ENCODE peak calls at places on chromosomes 2 and 18, in five cellular contexts. S, A, F, U and O are unnamed samples.

GRCh38 chr2:71578665-71579371 is 125.5 kb downstream of the DYSF start:
- DNase-seq in U (peak), S (no peak), F (peak), A (peak), O (peak)

GRCh38 chr2:119204525-119204924 is 19.1 kb upstream of the STEAP3 start:
- DNase-seq in U (no peak), A (no peak), F (no peak), S (no peak), O (no peak)

GRCh38 chr2:218858671-218859555 is 692 bp upstream of the WNT6 start:
- DNase-seq in A (no peak), U (no peak), S (no peak), F (no peak), O (no peak)

GRCh38 chr2:106602042-106602441 is 114.9 kb downstream of the CD8B2 start:
- DNase-seq in A (no peak), F (no peak), U (no peak), S (no peak), O (no peak)

GRCh38 chr2:172094319-172095145 is 8.2 kb downstream of the DLX2 start:
- DNase-seq in A (no peak), F (peak), S (no peak), U (no peak), O (no peak)

GRCh38 chr18:58117685-58118403 is 73.8 kb downstream of the NEDD4L start:
- DNase-seq in U (peak), A (peak), S (peak), F (peak), O (peak)

GRCh38 chr2:168243061-168243460 is 4.3 kb downstream of the STK39 start:
- DNase-seq in U (no peak), F (no peak), A (no peak), S (no peak), O (no peak)

GRCh38 chr2:12453731-12454130 is 263.0 kb upstream of the TRIB2 start:
- DNase-seq in A (no peak), F (no peak), U (no peak), S (no peak), O (no peak)

GRCh38 chr2:226678422-226678821 is 121.2 kb downstream of the IRS1 start:
- DNase-seq in A (no peak), U (no peak), S (no peak), F (no peak), O (no peak)

GRCh38 chr2:234269769-234270204 is 219.3 kb downstream of the SPP2 start:
- DNase-seq in F (peak), S (no peak), A (peak), U (peak), O (peak)

GRCh38 chr2:47033102-47033880 is 117.7 kb upstream of the MCFD2 start:
- DNase-seq in U (no peak), F (no peak), S (no peak), A (peak), O (peak)

GRCh38 chr2:207600211-207600610 is 25.0 kb downstream of the METTL21A start:
- DNase-seq in F (peak), A (no peak), U (no peak), S (peak), O (peak)

GRCh38 chr2:103165836-103166235 is 404.0 kb downstream of the TMEM182 start:
- DNase-seq in S (no peak), A (no peak), F (no peak), U (no peak), O (no peak)

GRCh38 chr2:2547451-2547850 is 216.4 kb upstream of the MYT1L start:
- DNase-seq in F (no peak), A (no peak), S (no peak), U (no peak), O (no peak)

GRCh38 chr2:47014564-47015051 is 99.0 kb upstream of the MCFD2 start:
- DNase-seq in F (no peak), S (no peak), A (no peak), U (no peak), O (no peak)

GRCh38 chr18:12990128-12990485 is 1.1 kb upstream of the CEP192 start:
- DNase-seq in F (no peak), A (no peak), S (no peak), U (no peak), O (peak)

GRCh38 chr2:217666338-217666737 is 336.5 kb downstream of the TNS1 start:
- DNase-seq in U (no peak), S (no peak), A (no peak), F (peak), O (peak)

GRCh38 chr18:56139792-56140254 is 498.6 kb downstream of the TXNL1 start:
- DNase-seq in S (peak), A (peak), F (peak), U (peak), O (peak)

GRCh38 chr18:35043207-35043606 is 2.0 kb downstream of the MAPRE2 start:
- DNase-seq in F (no peak), A (no peak), U (no peak), S (no peak), O (no peak)

GRCh38 chr2:85394256-85394655 is 15.9 kb downstream of the CAPG start:
- DNase-seq in S (no peak), U (no peak), A (no peak), F (no peak), O (no peak)

GRCh38 chr18:57786038-57786437 is 17.1 kb downstream of the ATP8B1 start:
- DNase-seq in A (no peak), U (no peak), S (no peak), F (no peak), O (no peak)

GRCh38 chr2:43676322-43677050 is at the start of gene C1GALT1C1L:
- DNase-seq in S (peak), U (peak), A (peak), F (peak), O (peak)

GRCh38 chr2:238489431-238489830 is 62.7 kb downstream of the ASB1 start:
- DNase-seq in F (no peak), S (no peak), U (no peak), A (no peak), O (no peak)

GRCh38 chr2:195590866-195591215 is 66.2 kb upstream of the SLC39A10 start:
- DNase-seq in U (peak), F (peak), A (peak), S (no peak), O (no peak)

GRCh38 chr18:415627-416612 is 84.6 kb downstream of the COLEC12 start:
- DNase-seq in U (peak), A (peak), F (peak), S (peak), O (peak)

GRCh38 chr2:167404896-167405295 is 516.6 kb downstream of the XIRP2 start:
- DNase-seq in F (no peak), U (peak), A (peak), S (peak), O (peak)

GRCh38 chr2:119823734-119824334 is 64.1 kb downstream of the PTPN4 start:
- DNase-seq in A (peak), F (peak), U (peak), S (peak), O (peak)

GRCh38 chr2:215498411-215498810 is 62.5 kb upstream of the FN1 start:
- DNase-seq in S (peak), A (no peak), F (no peak), U (peak), O (peak)
- H3K4me3 ChIP-seq in S (no peak), A (no peak), F (no peak), U (no peak), O (no peak)

DNA sequence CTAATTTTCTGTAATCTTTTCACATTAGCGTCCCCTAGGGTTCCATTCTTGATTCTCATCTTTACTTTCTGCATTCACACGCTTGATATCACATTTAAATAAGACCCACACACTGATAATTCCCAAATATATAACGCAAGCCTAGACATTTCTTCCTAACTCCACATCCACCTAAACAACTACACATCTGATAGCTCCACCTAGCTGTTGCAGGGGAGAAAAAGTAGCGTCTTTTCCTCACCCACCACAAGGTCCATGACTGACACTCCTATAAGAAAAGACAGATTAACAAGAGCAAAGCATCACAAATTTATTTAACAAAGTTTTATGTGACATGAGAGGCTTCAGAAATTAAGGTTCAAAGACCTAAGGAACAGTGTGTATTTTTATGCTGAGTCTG is 862.2 kb upstream of the DDX18 start:
- DNase-seq in S (no peak), F (no peak), A (no peak), U (no peak), O (no peak)
- TF ChIP-seq CTCF in S (peak), F (no peak), A (no peak), U (no peak), O (no peak)

DNA sequence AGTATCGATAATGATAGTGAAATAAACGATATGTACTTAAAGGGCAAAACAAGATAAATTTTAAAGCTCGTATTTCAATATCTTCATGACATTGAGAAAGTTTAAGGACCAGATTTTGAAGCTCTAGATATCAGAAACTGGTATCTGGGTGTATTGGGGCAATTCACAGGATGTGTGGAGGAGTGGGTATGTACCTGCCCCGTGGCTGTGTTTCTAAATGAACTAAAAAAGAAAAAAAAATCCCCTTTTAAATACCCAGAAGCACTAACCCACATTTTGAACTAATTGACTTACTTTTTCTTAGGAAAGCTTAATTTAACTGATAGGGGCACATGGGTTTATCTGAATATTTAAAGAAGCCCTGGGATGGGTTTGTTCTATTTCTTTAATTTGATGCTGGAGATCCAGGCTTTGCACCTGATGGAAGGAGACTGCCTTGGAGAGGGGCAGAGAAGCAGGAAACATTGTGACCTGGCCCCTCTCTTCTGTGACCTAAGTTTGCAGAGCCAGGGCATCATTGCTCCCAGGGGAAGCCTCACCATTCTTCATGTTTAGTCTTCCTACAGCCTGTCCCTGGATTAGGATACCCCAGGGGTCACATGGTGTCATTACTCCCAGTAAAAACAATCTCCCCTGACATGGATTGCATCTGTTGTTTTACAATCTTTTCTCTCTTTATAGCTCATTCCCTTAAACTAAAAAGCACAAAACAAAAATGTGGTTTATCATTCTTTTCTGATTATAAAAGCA is 7.6 kb upstream of the KCTD1 start:
- DNase-seq in U (no peak), A (no peak), S (no peak), F (no peak), O (no peak)
- H3K4me3 ChIP-seq in U (no peak), A (no peak), S (no peak), F (no peak), O (no peak)

GRCh38 chr18:45569566-45569965 is 45.7 kb upstream of the SLC14A2 start:
- DNase-seq in U (no peak), S (no peak), A (no peak), F (no peak), O (no peak)

GRCh38 chr18:45568017-45568416 is 47.3 kb upstream of the SLC14A2 start:
- DNase-seq in S (no peak), A (no peak), F (no peak), U (no peak), O (no peak)

GRCh38 chr18:45571161-45571560 is 44.1 kb upstream of the SLC14A2 start:
- DNase-seq in U (no peak), A (no peak), F (no peak), S (no peak), O (no peak)

GRCh38 chr18:45567123-45567522 is 48.2 kb upstream of the SLC14A2 start:
- DNase-seq in U (peak), S (peak), A (peak), F (peak), O (peak)

GRCh38 chr18:45571714-45572113 is 43.6 kb upstream of the SLC14A2 start:
- DNase-seq in U (no peak), F (no peak), S (no peak), A (no peak), O (peak)
- TF ChIP-seq CTCF in U (peak), F (peak), S (peak), A (peak), O (peak)